ENCODE peak calls at places on chromosome 21, in six cellular contexts. C is Caki2; Z is H7; T is stimulated activated effector memory CD8-positive, alpha-beta T cell treated with anti-CD3 and anti-CD28 coated beads, Interleukin-12 subunit alpha, Interleukin-12 subunit beta, amount 100 ng/mL, for 72 hours; F is T-helper 2 cell; S is NB4. D is an unnamed sample.

GRCh38 chr21:35395728-35396127 is 346.6 kb upstream of the RUNX1 start:
- DNase-seq in C (no peak), Z (no peak), T (no peak), F (no peak), S (peak), D (no peak)

GRCh38 chr21:32597205-32597604 is 11.9 kb upstream of the TCP10L start:
- DNase-seq in C (peak), Z (no peak), T (no peak), F (no peak), S (no peak), D (no peak)

GRCh38 chr21:29382029-29382654 is 83.4 kb downstream of the BACH1 start:
- DNase-seq in C (peak), Z (no peak), T (no peak), F (no peak), S (no peak), D (no peak)

GRCh38 chr21:33685613-33686197 is 43.4 kb downstream of the ITSN1 start:
- DNase-seq in C (no peak), Z (no peak), T (no peak), F (no peak), S (no peak), D (peak)

GRCh38 chr21:37564924-37565529 is 198.5 kb downstream of the DYRK1A start:
- DNase-seq in C (no peak), Z (no peak), T (no peak), F (no peak), S (peak), D (no peak)

GRCh38 chr21:45580576-45581321 is 38.5 kb upstream of the SLC19A1 start:
- DNase-seq in C (no peak), Z (peak), T (no peak), F (no peak), S (no peak), D (no peak)

GRCh38 chr21:20641251-20641650 is 357.0 kb upstream of the NCAM2 start:
- DNase-seq in C (no peak), Z (peak), T (no peak), F (no peak), S (no peak), D (peak)

GRCh38 chr21:46431448-46431847 is 27.2 kb upstream of the DIP2A start:
- DNase-seq in C (no peak), Z (peak), T (no peak), F (no peak), S (no peak), D (no peak)

GRCh38 chr21:45319461-45320211 is 31.9 kb upstream of the POFUT2 start:
- DNase-seq in C (peak), Z (peak), T (no peak), F (no peak), S (no peak), D (no peak)

GRCh38 chr21:16198546-16198945 is 468.8 kb downstream of the USP25 start:
- DNase-seq in C (no peak), Z (no peak), T (no peak), F (no peak), S (no peak), D (no peak)

GRCh38 chr21:33546076-33546475 is 3.2 kb downstream of the SON start:
- DNase-seq in C (no peak), Z (no peak), T (no peak), F (no peak), S (peak), D (no peak)

GRCh38 chr21:33478858-33479678 is 706 bp downstream of the TMEM50B start:
- DNase-seq in C (no peak), Z (peak), T (no peak), F (peak), S (peak), D (peak)

GRCh38 chr21:41759214-41759840 is 7.5 kb downstream of the RIPK4 start:
- DNase-seq in C (peak), Z (peak), T (no peak), F (no peak), S (no peak), D (no peak)

GRCh38 chr21:44699502-44700001 is 2.6 kb downstream of the KRTAP10-12 start:
- DNase-seq in C (no peak), Z (peak), T (no peak), F (no peak), S (no peak), D (no peak)

GRCh38 chr21:41851090-41851790 is 27.9 kb downstream of the PRDM15 start:
- DNase-seq in C (no peak), Z (no peak), T (no peak), F (no peak), S (no peak), D (no peak)

GRCh38 chr21:26806734-26807372 is 38.4 kb downstream of the ADAMTS1 start:
- DNase-seq in C (peak), Z (no peak), T (no peak), F (no peak), S (no peak), D (no peak)

GRCh38 chr21:41678944-41679343 is 87.9 kb downstream of the RIPK4 start:
- DNase-seq in C (peak), Z (peak), T (no peak), F (no peak), S (peak), D (peak)

GRCh38 chr21:15250384-15250783 is 185.6 kb upstream of the NRIP1 start:
- DNase-seq in C (no peak), Z (no peak), T (no peak), F (no peak), S (no peak), D (no peak)

GRCh38 chr21:41583274-41583790 is 75.4 kb upstream of the TMPRSS2 start:
- DNase-seq in C (peak), Z (peak), T (no peak), F (no peak), S (no peak), D (no peak)

GRCh38 chr21:16535100-16535418 is 805.3 kb downstream of the USP25 start:
- DNase-seq in C (peak), Z (no peak), T (no peak), F (no peak), S (no peak), D (no peak)

GRCh38 chr21:42532466-42533181 is 19.0 kb downstream of the SLC37A1 start:
- DNase-seq in C (no peak), Z (no peak), T (no peak), F (no peak), S (no peak), D (no peak)

GRCh38 chr21:36429672-36430546 is 44.7 kb downstream of the CHAF1B start:
- DNase-seq in C (peak), Z (peak), T (peak), F (peak), S (peak), D (peak)

GRCh38 chr21:45074818-45075605 is 632 bp downstream of the ADARB1 start:
- DNase-seq in C (peak), Z (peak), T (peak), F (peak), S (peak), D (peak)

GRCh38 chr21:44473915-44474555 is 18.7 kb downstream of the LRRC3 start:
- DNase-seq in C (no peak), Z (no peak), T (no peak), F (no peak), S (no peak), D (no peak)

GRCh38 chr21:25133939-25134338 is 473.3 kb downstream of the MRPL39 start:
- DNase-seq in C (no peak), Z (no peak), T (no peak), F (no peak), S (no peak), D (no peak)

GRCh38 chr21:42079008-42079938 is 8.2 kb downstream of the UMODL1 start:
- DNase-seq in C (no peak), Z (no peak), T (no peak), F (no peak), S (no peak), D (no peak)

GRCh38 chr21:41850085-41850484 is 29.1 kb downstream of the PRDM15 start:
- DNase-seq in C (no peak), Z (no peak), T (no peak), F (no peak), S (no peak), D (no peak)

GRCh38 chr21:42676799-42677198 is 23.4 kb downstream of the PDE9A start:
- DNase-seq in C (no peak), Z (peak), T (no peak), F (no peak), S (no peak), D (no peak)

GRCh38 chr21:29805110-29805509 is 134.7 kb downstream of the GRIK1 start:
- DNase-seq in C (no peak), Z (no peak), T (no peak), F (no peak), S (no peak), D (no peak)

GRCh38 chr21:39788383-39788782 is 43.4 kb downstream of the IGSF5 start:
- DNase-seq in C (peak), Z (peak), T (no peak), F (no peak), S (peak), D (peak)

GRCh38 chr21:36330904-36331303 is 10.9 kb downstream of the MORC3 start:
- DNase-seq in C (peak), Z (peak), T (no peak), F (peak), S (peak), D (peak)

D was measured in GM23338.